ENCODE peak calls at places on chromosomes 6 and 20, in eight cellular contexts. F is fibroblast of the aortic adventitia; X is fibroblast of lung; M is CD8-positive, alpha-beta T cell; S is mammary epithelial cell; H is ascending aorta; B is PC-3; Y is cardiac muscle cell. A is an unnamed sample.

GRCh38 chr6:20891161-20891560 is 356.9 kb downstream of the CDKAL1 start:
- DNase-seq in M (no peak), Y (no peak), S (peak; percentile 33), B (no peak), H (no peak), F (no peak), X (no peak), A (no peak)

GRCh38 chr20:43583982-43584432 is 6.7 kb upstream of the IFT52 start:
- DNase-seq in Y (peak; percentile 99), H (peak; percentile 27), X (peak; percentile 99), B (peak; percentile 37), S (peak; percentile 92), M (no peak), F (peak; percentile 98), A (peak; percentile 92)

GRCh38 chr6:130240232-130240631 is 17.5 kb upstream of the SAMD3 start:
- DNase-seq in Y (peak; percentile 57), B (peak; percentile 46), F (peak; percentile 90), H (no peak), S (peak; percentile 29), M (no peak), X (peak; percentile 51), A (peak; percentile 23)

GRCh38 chr6:15312500-15312899 is 66.6 kb downstream of the JARID2 start:
- DNase-seq in M (no peak), S (no peak), Y (peak; percentile 40), H (no peak), F (peak; percentile 32), B (peak; percentile 42), X (no peak), A (no peak)

GRCh38 chr6:70530023-70530422 is 36.7 kb upstream of the SDHAF4 start:
- DNase-seq in F (no peak), H (no peak), X (no peak), S (no peak), Y (no peak), B (no peak), M (no peak), A (no peak)

GRCh38 chr6:150541587-150541986 is 58.1 kb upstream of the PLEKHG1 start:
- DNase-seq in Y (no peak), H (no peak), B (no peak), F (no peak), X (peak; percentile 5), S (no peak), M (no peak), A (no peak)

GRCh38 chr20:1860446-1860845 is 34.8 kb upstream of the SIRPA start:
- DNase-seq in Y (peak; percentile 87), M (no peak), S (peak; percentile 82), H (no peak), F (peak; percentile 81), X (peak; percentile 18), B (peak; percentile 13), A (no peak)

GRCh38 chr6:54419885-54420284 is 111.6 kb downstream of the TINAG start:
- DNase-seq in F (peak; percentile 93), B (peak; percentile 86), X (peak; percentile 94), S (peak; percentile 91), M (no peak), H (no peak), Y (peak; percentile 90), A (peak; percentile 79)

GRCh38 chr6:104625536-104625935 is 234.2 kb downstream of the HACE1 start:
- DNase-seq in M (no peak), X (peak; percentile 3), Y (peak; percentile 67), S (peak; percentile 94), B (peak; percentile 74), H (no peak), F (peak; percentile 37), A (no peak)

GRCh38 chr20:31923388-31924271 is 28.2 kb downstream of the PDRG1 start:
- DNase-seq in M (no peak), F (no peak), B (no peak), S (no peak), Y (peak; percentile 3), X (no peak), H (no peak), A (no peak)

GRCh38 chr6:158850807-158851115 is 31.6 kb upstream of the EZR start:
- DNase-seq in M (no peak), X (peak; percentile 23), B (peak; percentile 6), Y (peak; percentile 33), H (no peak), F (peak; percentile 22), S (no peak), A (no peak)

GRCh38 chr6:23111984-23112383 is 542.6 kb downstream of the HDGFL1 start:
- DNase-seq in F (no peak), S (no peak), Y (no peak), X (no peak), M (no peak), B (no peak), H (no peak), A (peak; percentile 11)

GRCh38 chr20:58598271-58599015 is 52.6 kb upstream of the STX16 start:
- DNase-seq in X (peak; percentile 82), M (no peak), H (no peak), B (no peak), S (no peak), Y (peak; percentile 86), F (peak; percentile 59), A (peak; percentile 36)

GRCh38 chr20:48197034-48197433 is 411.8 kb upstream of the SULF2 start:
- DNase-seq in F (no peak), M (no peak), S (no peak), Y (peak; percentile 39), H (no peak), B (no peak), X (no peak), A (no peak)

GRCh38 chr20:1893721-1894470 is 1.3 kb upstream of the SIRPA start:
- DNase-seq in M (no peak), F (peak; percentile 70), S (no peak), Y (no peak), H (no peak), X (no peak), B (no peak), A (no peak)

GRCh38 chr6:121896771-121897170 is 461.3 kb downstream of the GJA1 start:
- DNase-seq in Y (no peak), B (no peak), X (peak; percentile 24), H (no peak), S (peak; percentile 50), F (no peak), M (no peak), A (no peak)

GRCh38 chr6:121901432-121901831 is 466.0 kb downstream of the GJA1 start:
- DNase-seq in S (no peak), M (no peak), F (no peak), Y (no peak), B (no peak), H (no peak), X (no peak), A (no peak)

GRCh38 chr6:121896363-121896762 is 460.9 kb downstream of the GJA1 start:
- DNase-seq in X (no peak), H (no peak), Y (no peak), S (peak; percentile 54), B (no peak), M (no peak), F (peak; percentile 35), A (no peak)

GRCh38 chr6:121897337-121897760 is 461.9 kb downstream of the GJA1 start:
- DNase-seq in B (no peak), H (no peak), M (no peak), Y (peak; percentile 54), S (peak; percentile 79), X (no peak), F (peak; percentile 82), A (no peak)
- H3K4me3 ChIP-seq in B (no peak overlapping the region), H (no peak overlapping the region), M (no peak overlapping the region), Y (no peak overlapping the region), S (no peak overlapping the region), X (no peak overlapping the region), F (no peak overlapping the region), A (no peak overlapping the region)

DNA sequence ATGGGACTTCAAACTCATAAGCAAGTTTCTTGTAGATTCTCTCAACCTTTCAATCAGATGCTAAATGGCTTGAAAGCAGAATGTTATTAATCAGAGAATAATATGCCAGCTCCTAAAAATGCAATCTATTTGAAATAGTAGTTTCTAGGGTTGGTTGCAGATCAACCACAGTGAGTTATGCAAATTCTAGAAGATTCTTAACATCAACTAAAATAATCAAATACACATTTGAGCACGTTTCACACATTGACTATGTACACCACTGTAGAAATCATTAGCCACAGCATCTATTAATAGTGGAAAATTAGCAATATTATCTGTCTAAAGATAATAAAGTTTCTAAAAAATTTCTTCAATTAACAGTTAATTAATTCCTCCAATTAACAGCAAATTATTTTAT is 141.9 kb upstream of the GJE1 start:
- DNase-seq in M (no peak), F (no peak), Y (no peak), X (no peak), B (no peak), H (no peak), S (no peak), A (no peak)
- H3K4me3 ChIP-seq in M (no peak overlapping the region), F (no peak overlapping the region), Y (no peak overlapping the region), X (no peak overlapping the region), B (no peak overlapping the region), H (no peak overlapping the region), S (no peak overlapping the region), A (no peak overlapping the region)

DNA sequence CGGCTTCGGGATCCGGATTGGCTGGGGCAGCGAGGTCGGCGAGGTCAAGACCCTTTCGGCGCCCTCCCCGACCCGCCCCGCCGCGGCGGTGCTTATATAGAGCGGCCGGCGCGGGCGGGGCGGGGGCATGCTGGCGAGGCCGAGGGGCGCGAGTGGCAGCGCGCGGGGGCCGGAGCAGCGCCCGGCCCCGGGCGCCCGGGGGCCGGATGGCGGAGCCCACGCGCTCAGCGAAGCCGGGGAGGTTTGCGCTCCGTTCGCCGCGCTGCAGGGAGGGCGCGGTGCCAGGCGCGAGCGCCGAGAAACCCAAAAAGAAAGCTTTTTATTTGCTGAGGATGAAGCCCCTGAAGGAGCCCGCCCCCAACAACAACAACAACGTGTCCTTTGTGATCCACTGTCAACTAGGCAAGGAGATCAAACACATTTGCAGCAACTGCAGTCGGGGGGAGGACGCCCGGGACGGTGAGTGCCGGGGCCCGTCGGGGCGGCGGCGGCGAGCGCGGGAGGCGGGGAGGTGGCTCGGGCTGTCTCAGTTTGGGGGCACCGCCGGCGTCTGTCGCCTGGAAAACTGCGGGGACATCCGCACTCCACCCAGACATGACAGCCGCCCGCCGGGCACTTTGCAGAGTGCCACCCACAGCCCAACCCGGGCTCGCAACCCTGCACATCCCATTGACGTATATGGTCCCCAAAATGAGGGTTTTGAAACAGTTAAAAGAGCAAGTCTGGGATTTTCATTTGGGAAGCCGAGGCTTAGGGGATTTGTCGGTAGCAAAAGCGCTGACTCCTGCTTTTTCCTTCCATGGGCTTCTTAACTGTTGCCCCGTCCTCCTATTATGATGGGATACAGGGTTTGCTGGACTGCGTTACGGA is 297.3 kb downstream of the PHACTR1 start:
- DNase-seq in X (peak; percentile 2), M (no peak), F (peak; percentile 4), B (no peak), H (no peak), S (no peak), Y (peak; percentile 37), A (no peak)
- H3K4me3 ChIP-seq in X (no peak overlapping the region), M (no peak overlapping the region), F (peak overlapping the region; percentile 55), B (no peak overlapping the region), H (peak overlapping the region; percentile 66), S (no peak overlapping the region), Y (peak overlapping the region; percentile 73), A (no peak overlapping the region)

DNA sequence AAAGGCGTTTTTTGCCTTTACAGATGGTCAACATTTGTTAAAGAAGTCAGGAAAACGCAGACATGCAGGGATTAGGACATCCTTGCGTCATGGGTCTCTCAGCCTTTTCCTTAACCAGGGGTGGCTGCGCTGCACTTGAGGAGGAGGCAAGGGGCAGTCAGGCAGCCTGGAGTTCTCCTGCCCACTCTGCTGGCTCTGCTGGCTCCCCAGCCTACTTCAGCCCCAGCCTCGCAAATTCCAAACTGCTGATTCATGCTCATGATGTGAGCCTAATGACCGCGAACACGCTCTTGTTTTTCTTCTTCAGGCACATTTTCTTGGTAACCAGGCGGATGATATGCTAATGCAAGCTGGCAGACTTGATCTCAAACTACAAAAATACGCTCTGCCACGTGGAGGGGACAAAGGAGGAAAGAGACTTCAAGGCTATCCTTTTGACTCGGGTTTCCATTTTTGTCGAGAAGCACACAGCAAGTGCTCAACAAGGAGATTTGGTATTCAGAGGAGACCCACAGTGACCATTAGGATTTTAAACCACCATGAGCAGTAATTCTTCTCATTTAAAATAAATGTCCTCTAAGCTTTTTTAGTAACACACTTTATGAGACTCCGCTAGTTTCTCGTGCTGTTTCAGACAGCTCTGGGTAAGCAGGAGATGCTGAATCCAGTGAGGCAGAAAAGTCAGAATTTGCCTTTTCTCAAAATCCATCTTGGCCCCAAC is 290.2 kb upstream of the STXBP5 start:
- DNase-seq in M (no peak), X (peak; percentile 100), Y (peak; percentile 99), S (peak; percentile 92), H (peak; percentile 31), F (peak; percentile 99), B (peak; percentile 93), A (peak; percentile 97)
- H3K4me3 ChIP-seq in M (no peak overlapping the region), X (peak overlapping the region; percentile 46), Y (no peak overlapping the region), S (peak overlapping the region; percentile 22), H (peak overlapping the region; percentile 44), F (peak overlapping the region; percentile 55), B (peak overlapping the region; percentile 58), A (peak overlapping the region; percentile 51)

A was measured in AG04450.